ENCODE peak calls at places on chromosomes 7 and 10, in eight cellular contexts. G, R, U, K, E, V, T and H are unnamed samples.

GRCh38 chr7:158638001-158638400 is 50.4 kb upstream of the PTPRN2 start:
- DNase-seq in G (no peak), R (peak; percentile 72), U (no peak), K (peak; percentile 14), E (no peak), V (no peak), T (peak; percentile 30), H (no peak)

GRCh38 chr7:126856691-126857291 is 395.9 kb downstream of the GRM8 start:
- DNase-seq in G (no peak), R (peak; percentile 1), U (no peak), K (no peak), E (no peak), V (peak; percentile 25), T (no peak), H (peak; percentile 7)

GRCh38 chr10:123379156-123379555 is 225.0 kb downstream of the BUB3 start:
- DNase-seq in G (no peak), R (no peak), U (no peak), K (no peak), E (peak; percentile 48), V (no peak), T (no peak), H (no peak)

GRCh38 chr10:125878957-125879835 is 1.9 kb downstream of the DHX32 start:
- DNase-seq in G (peak; percentile 53), R (peak; percentile 87), U (peak; percentile 96), K (peak; percentile 96), E (no peak), V (peak; percentile 55), T (peak; percentile 76), H (no peak)

GRCh38 chr10:121838931-121839330 is 88.9 kb downstream of the ATE1 start:
- DNase-seq in G (no peak), R (no peak), U (no peak), K (no peak), E (no peak), V (no peak), T (no peak), H (no peak)

GRCh38 chr7:20331231-20331880 is 656 bp downstream of the ITGB8 start:
- DNase-seq in G (peak; percentile 52), R (no peak), U (peak; percentile 18), K (peak; percentile 19), E (peak; percentile 65), V (peak; percentile 64), T (peak; percentile 53), H (peak; percentile 35)

GRCh38 chr7:149771199-149771636 is 2.2 kb downstream of the ZNF467 start:
- DNase-seq in G (no peak), R (no peak), U (no peak), K (no peak), E (no peak), V (peak; percentile 26), T (no peak), H (peak; percentile 10)

GRCh38 chr7:87342231-87342630 is 3.2 kb upstream of the CROT start:
- DNase-seq in G (no peak), R (no peak), U (no peak), K (no peak), E (no peak), V (no peak), T (no peak), H (no peak)

GRCh38 chr10:103153302-103153759 is 39.7 kb downstream of the NT5C2 start:
- DNase-seq in G (no peak), R (peak; percentile 51), U (peak; percentile 36), K (peak; percentile 35), E (no peak), V (no peak), T (peak; percentile 60), H (no peak)

GRCh38 chr10:52256832-52257691 is 57.0 kb upstream of the DKK1 start:
- DNase-seq in G (peak; percentile 35), R (no peak), U (peak; percentile 31), K (peak; percentile 8), E (no peak), V (no peak), T (peak; percentile 41), H (no peak)

GRCh38 chr7:44264221-44264956 is 61.0 kb downstream of the CAMK2B start:
- DNase-seq in G (peak; percentile 95), R (no peak), U (no peak), K (no peak), E (peak; percentile 53), V (no peak), T (no peak), H (peak; percentile 16)

GRCh38 chr10:26697922-26698608 is 564 bp downstream of the PDSS1 start:
- DNase-seq in G (peak; percentile 1), R (no peak), U (no peak), K (peak; percentile 25), E (no peak), V (no peak), T (no peak), H (peak; percentile 34)

GRCh38 chr10:129850790-129851189 is 113.3 kb downstream of the EBF3 start:
- DNase-seq in G (no peak), R (no peak), U (no peak), K (no peak), E (peak; percentile 16), V (no peak), T (no peak), H (no peak)

GRCh38 chr7:78716876-78717275 is 736.6 kb downstream of the MAGI2 start:
- DNase-seq in G (peak; percentile 6), R (peak; percentile 1), U (no peak), K (no peak), E (peak; percentile 45), V (peak; percentile 5), T (no peak), H (no peak)

GRCh38 chr10:2150315-2150714 is 413.0 kb upstream of the ADARB2 start:
- DNase-seq in G (no peak), R (no peak), U (no peak), K (peak; percentile 0), E (no peak), V (no peak), T (no peak), H (no peak)

GRCh38 chr7:123594813-123595241 is 6.8 kb upstream of the ASB15 start:
- DNase-seq in G (peak; percentile 22), R (peak; percentile 59), U (no peak), K (peak; percentile 43), E (peak; percentile 86), V (peak; percentile 74), T (no peak), H (peak; percentile 18)

GRCh38 chr10:110887560-110887959 is 15.8 kb downstream of the PDCD4 start:
- DNase-seq in G (no peak), R (no peak), U (no peak), K (no peak), E (no peak), V (no peak), T (no peak), H (no peak)

DNA sequence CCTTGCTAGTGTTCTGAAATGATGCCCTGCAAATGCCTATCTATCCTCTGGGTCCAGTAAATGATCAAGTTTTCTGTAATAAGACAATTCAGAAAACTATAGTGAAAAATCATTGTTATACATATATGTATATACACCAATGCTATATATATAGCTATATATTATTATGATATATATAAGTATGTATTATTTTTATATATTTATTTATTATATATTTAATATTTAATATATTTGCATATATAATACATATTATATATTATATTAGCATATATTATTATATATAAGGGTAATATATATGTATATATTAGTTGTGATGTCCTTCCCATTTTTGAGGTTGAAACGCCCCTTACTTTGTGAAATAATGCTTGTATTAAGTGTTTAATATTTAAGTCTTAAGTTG is 181.4 kb upstream of the CACNA2D1 start:
- DNase-seq in G (no peak), R (no peak), U (no peak), K (no peak), E (no peak), V (no peak), T (no peak), H (no peak)
- H3K27ac ChIP-seq in G (no peak overlapping the region), R (no peak overlapping the region), U (no peak overlapping the region), K (no peak overlapping the region), E (no peak overlapping the region), V (no peak overlapping the region), T (no peak overlapping the region), H (no peak overlapping the region)

GRCh38 chr10:112654794-112655193 is 207.8 kb downstream of the VTI1A start:
- DNase-seq in G (no peak), R (no peak), U (no peak), K (no peak), E (no peak), V (no peak), T (no peak), H (no peak)

GRCh38 chr10:112655722-112656121 is 208.7 kb downstream of the VTI1A start:
- DNase-seq in G (no peak), R (peak; percentile 16), U (no peak), K (no peak), E (no peak), V (no peak), T (no peak), H (no peak)

GRCh38 chr10:112663181-112663879 is 216.3 kb downstream of the VTI1A start:
- DNase-seq in G (peak; percentile 16), R (peak; percentile 10), U (peak; percentile 73), K (peak; percentile 26), E (no peak), V (no peak), T (peak; percentile 20), H (no peak)

GRCh38 chr10:112658465-112658864 is 211.4 kb downstream of the VTI1A start:
- DNase-seq in G (no peak), R (no peak), U (no peak), K (no peak), E (no peak), V (no peak), T (no peak), H (no peak)

GRCh38 chr10:112658900-112659328 is 211.9 kb downstream of the VTI1A start:
- DNase-seq in G (no peak), R (peak; percentile 91), U (no peak), K (peak; percentile 24), E (no peak), V (peak; percentile 37), T (peak; percentile 63), H (no peak)
- H3K27ac ChIP-seq in G (peak overlapping the region; percentile 61), R (peak overlapping the region; percentile 73), U (no peak overlapping the region), K (no peak overlapping the region), E (no peak overlapping the region), V (peak overlapping the region; percentile 47), T (no peak overlapping the region), H (no peak overlapping the region)

GRCh38 chr7:2819161-2819953 is 24.8 kb downstream of the GNA12 start:
- DNase-seq in G (no peak), R (no peak), U (no peak), K (no peak), E (no peak), V (no peak), T (no peak), H (no peak)
- H3K27ac ChIP-seq in G (peak overlapping the region; percentile 95), R (peak overlapping the region; percentile 76), U (peak overlapping the region; percentile 84), K (peak overlapping the region; percentile 99), E (no peak overlapping the region), V (peak overlapping the region; percentile 79), T (no peak overlapping the region), H (no peak overlapping the region)

DNA sequence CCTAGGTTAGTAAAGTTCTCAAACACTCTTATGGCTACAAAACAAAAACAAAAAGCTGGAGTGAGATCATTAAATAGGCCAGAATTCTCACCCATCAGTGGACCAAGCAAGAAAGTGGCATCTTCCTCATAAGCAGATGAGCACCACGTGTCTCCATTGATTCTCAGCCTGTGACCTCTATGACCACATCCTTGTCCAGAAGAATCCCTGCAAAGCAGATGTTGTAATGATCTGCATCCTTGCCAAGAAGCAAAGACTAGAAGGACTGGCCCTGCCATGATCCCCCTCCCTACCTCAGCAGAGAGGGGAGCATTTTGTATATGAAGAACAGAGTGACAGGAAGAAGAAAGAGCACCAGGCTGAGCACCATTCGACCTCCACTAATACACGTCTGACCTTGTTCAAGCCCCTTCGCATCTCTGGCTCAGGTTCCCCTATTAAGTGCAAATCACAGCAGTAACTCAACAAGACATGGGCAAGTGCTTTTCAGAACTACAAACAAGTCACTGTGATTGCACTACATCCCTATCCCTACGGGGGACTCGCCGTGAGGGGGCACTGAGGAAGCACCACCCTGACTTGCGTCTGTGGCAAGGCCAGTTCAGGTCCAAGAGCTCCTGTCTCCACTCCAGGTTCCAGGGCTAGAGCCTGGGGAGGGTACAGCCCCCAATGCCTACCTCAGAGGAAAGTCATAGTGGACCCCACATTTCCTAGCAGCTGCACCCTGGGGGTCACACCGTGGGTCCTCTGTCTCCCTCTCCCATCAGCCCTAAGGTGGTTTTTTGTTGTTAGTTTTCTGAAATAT is 22.2 kb upstream of the RASSF4 start:
- DNase-seq in G (no peak), R (no peak), U (peak; percentile 57), K (peak; percentile 37), E (peak; percentile 5), V (no peak), T (peak; percentile 40), H (no peak)
- H3K27ac ChIP-seq in G (no peak overlapping the region), R (no peak overlapping the region), U (no peak overlapping the region), K (no peak overlapping the region), E (no peak overlapping the region), V (no peak overlapping the region), T (no peak overlapping the region), H (no peak overlapping the region)